ENCODE peak calls at places on chromosome 1, in four cellular contexts. One of them, this sample, is unnamed.

GRCh38 chr1:104120488-104120887 is 370.8 kb downstream of the AMY1C start:
- DNase-seq in GM18507: no peak
- DNase-seq in IMR-90: no peak
- DNase-seq in COR-L47: no peak
- DNase-seq in this sample: no peak

GRCh38 chr1:77350012-77350411 is 68.2 kb downstream of the AK5 start:
- DNase-seq in GM18507: no peak
- DNase-seq in IMR-90: no peak
- DNase-seq in COR-L47: no peak
- DNase-seq in this sample: no peak

GRCh38 chr1:12537906-12538461 is 80.0 kb downstream of the DHRS3 start:
- DNase-seq in GM18507: no peak
- DNase-seq in IMR-90: no peak
- DNase-seq in COR-L47: no peak
- DNase-seq in this sample: no peak

GRCh38 chr1:17232759-17233661 is 15.9 kb upstream of the PADI3 start:
- DNase-seq in GM18507: no peak
- DNase-seq in IMR-90: peak; percentile 91
- DNase-seq in COR-L47: peak; percentile 38
- DNase-seq in this sample: no peak

GRCh38 chr1:11053758-11054137 is 6.1 kb downstream of the SRM start:
- DNase-seq in GM18507: no peak
- DNase-seq in IMR-90: peak; percentile 25
- DNase-seq in COR-L47: no peak
- DNase-seq in this sample: no peak

GRCh38 chr1:176996455-176997090 is 167.9 kb downstream of the ASTN1 start:
- DNase-seq in GM18507: no peak
- DNase-seq in IMR-90: no peak
- DNase-seq in COR-L47: peak; percentile 60
- DNase-seq in this sample: no peak

GRCh38 chr1:66624412-66625060 is 90.6 kb downstream of the SGIP1 start:
- DNase-seq in GM18507: no peak
- DNase-seq in IMR-90: peak; percentile 77
- DNase-seq in COR-L47: no peak
- DNase-seq in this sample: no peak

GRCh38 chr1:82388679-82389078 is 587.9 kb downstream of the ADGRL2 start:
- DNase-seq in GM18507: no peak
- DNase-seq in IMR-90: peak; percentile 3
- DNase-seq in COR-L47: peak; percentile 67
- DNase-seq in this sample: no peak

GRCh38 chr1:109535971-109536491 is 3.6 kb upstream of the GPR61 start:
- DNase-seq in GM18507: no peak
- DNase-seq in IMR-90: no peak
- DNase-seq in COR-L47: peak; percentile 82
- DNase-seq in this sample: no peak

This sample was measured in GM12892.